ENCODE peak calls at places on chromosome 22, in nine cellular contexts. Y is dorsolateral prefrontal cortex; T is sigmoid colon; R is activated T-cell treated with anti-CD3 and anti-CD28 coated beads, Interleukin-2, amount 50 U/mL, for 72 hours; Q is stimulated activated CD4-positive, alpha-beta T cell treated with anti-CD3 and anti-CD28 coated beads, TNF-alpha, amount 100 ng/mL, for 1 hour; C is GM13977; Z is NAMALWA; U is sciatic nerve; W is body of pancreas. K is an unnamed sample.

GRCh38 chr22:21866821-21867527 is 471 bp downstream of the MAPK1 start:
- DNase-seq in C (no peak), U (peak; percentile 64), R (peak; percentile 30), Q (no peak), Y (peak; percentile 52), Z (peak; percentile 28), W (peak; percentile 20), T (peak; percentile 68), K (no peak)

GRCh38 chr22:22745225-22746060 is 101.0 kb downstream of the GGTLC2 start:
- DNase-seq in R (peak; percentile 45), U (no peak), W (peak; percentile 50), Y (no peak), C (peak; percentile 39), T (no peak), Q (no peak), Z (peak; percentile 64), K (no peak)

GRCh38 chr22:46203590-46203980 is 46.5 kb downstream of the CDPF1 start:
- DNase-seq in Y (no peak), R (no peak), Z (no peak), T (no peak), C (no peak), U (no peak), W (no peak), Q (no peak), K (no peak)

GRCh38 chr22:40348025-40348658 is 1.8 kb downstream of the ADSL start:
- DNase-seq in W (peak; percentile 49), Z (peak; percentile 77), Q (peak; percentile 41), U (peak; percentile 70), Y (peak; percentile 51), R (peak; percentile 74), T (no peak), C (peak; percentile 76), K (no peak)

GRCh38 chr22:22836635-22837034 is 51.0 kb upstream of the IGLL5 start:
- DNase-seq in R (no peak), Q (no peak), U (no peak), W (no peak), Z (no peak), T (no peak), C (no peak), Y (no peak), K (no peak)

GRCh38 chr22:17368727-17369552 is at the start of gene CECR2:
- DNase-seq in Y (peak; percentile 67), T (peak; percentile 78), U (peak; percentile 66), W (peak; percentile 52), C (peak; percentile 23), R (peak; percentile 17), Q (no peak), Z (peak; percentile 7), K (peak; percentile 67)

GRCh38 chr22:32080904-32081303 is 37.8 kb downstream of the SLC5A1 start:
- DNase-seq in Q (no peak), Z (peak; percentile 73), U (no peak), W (peak; percentile 28), R (peak; percentile 28), Y (no peak), C (peak; percentile 67), T (no peak), K (peak; percentile 18)

GRCh38 chr22:23521442-23522113 is 58.5 kb downstream of the IGLL1 start:
- DNase-seq in U (peak; percentile 95), Y (peak; percentile 97), R (peak; percentile 82), T (peak; percentile 95), Z (peak; percentile 93), Q (peak; percentile 28), W (peak; percentile 96), C (peak; percentile 97), K (peak; percentile 90)

GRCh38 chr22:21936151-21936778 is 16.4 kb downstream of the PPM1F start:
- DNase-seq in Q (no peak), U (no peak), W (no peak), C (no peak), Y (peak; percentile 61), R (no peak), Z (no peak), T (no peak), K (peak; percentile 79)

GRCh38 chr22:35046744-35047462 is 19.1 kb upstream of the ISX start:
- DNase-seq in Y (no peak), W (no peak), C (no peak), U (no peak), R (no peak), Z (no peak), T (no peak), Q (no peak), K (no peak)

GRCh38 chr22:20389288-20389687 is 4.7 kb upstream of the ZNF74 start:
- DNase-seq in T (no peak), C (no peak), U (no peak), R (no peak), W (no peak), Z (no peak), Y (no peak), Q (no peak), K (no peak)

GRCh38 chr22:46361861-46362220 is 26.3 kb downstream of the TRMU start:
- DNase-seq in Q (no peak), R (no peak), C (no peak), W (no peak), U (no peak), T (no peak), Y (no peak), Z (no peak), K (no peak)

GRCh38 chr22:36156515-36157419 is 3.8 kb downstream of the APOL3 start:
- DNase-seq in W (peak; percentile 66), Y (peak; percentile 68), T (peak; percentile 96), Q (peak; percentile 42), C (no peak), Z (peak; percentile 20), R (peak; percentile 81), U (peak; percentile 93), K (peak; percentile 81)

GRCh38 chr22:19884161-19884953 is 29.7 kb upstream of the GNB1L start:
- DNase-seq in T (peak; percentile 56), Z (no peak), Y (no peak), U (peak; percentile 56), R (no peak), W (peak; percentile 2), Q (no peak), C (no peak), K (no peak)

GRCh38 chr22:49997932-49998717 is 14.4 kb downstream of the IL17REL start:
- DNase-seq in W (no peak), T (no peak), Y (no peak), C (no peak), Q (no peak), R (no peak), U (peak; percentile 50), Z (no peak), K (no peak)

GRCh38 chr22:30636226-30637077 is 871 bp downstream of the SLC35E4 start:
- DNase-seq in W (peak; percentile 45), Y (peak; percentile 64), C (no peak), U (no peak), Q (no peak), R (peak; percentile 33), Z (peak; percentile 43), T (no peak), K (no peak)

GRCh38 chr22:31561238-31561887 is 65.0 kb downstream of the SFI1 start:
- DNase-seq in T (peak; percentile 87), Z (peak; percentile 65), W (peak; percentile 85), R (peak; percentile 55), Q (no peak), C (peak; percentile 42), U (peak; percentile 72), Y (peak; percentile 75), K (peak; percentile 81)